ENCODE peak calls at places on chromosome 7, in four cellular contexts. D, V, R and T are unnamed samples.

GRCh38 chr7:71645836-71646235 is 513.9 kb downstream of the GALNT17 start:
- DNase-seq in D (no peak), R (no peak), V (no peak), T (no peak)

GRCh38 chr7:37382546-37383088 is 66.0 kb downstream of the ELMO1 start:
- DNase-seq in D (no peak), V (no peak), R (no peak), T (no peak)

GRCh38 chr7:2864999-2865670 is 21.0 kb upstream of the GNA12 start:
- DNase-seq in V (peak; percentile 79), R (peak; percentile 59), D (peak; percentile 65), T (peak; percentile 48)

GRCh38 chr7:3416453-3416852 is 115.4 kb downstream of the SDK1 start:
- DNase-seq in D (no peak), V (no peak), R (no peak), T (no peak)

GRCh38 chr7:43904533-43905208 is 1.7 kb downstream of the URGCP start:
- DNase-seq in D (no peak), V (no peak), R (peak; percentile 13), T (no peak)

GRCh38 chr7:154777489-154777888 is 225.4 kb downstream of the PAXIP1 start:
- DNase-seq in R (no peak), V (no peak), D (no peak), T (no peak)

GRCh38 chr7:4634166-4634565 is 47.9 kb upstream of the FOXK1 start:
- DNase-seq in V (no peak), D (no peak), R (no peak), T (no peak)

GRCh38 chr7:4715385-4715770 is 33.3 kb downstream of the FOXK1 start:
- DNase-seq in D (no peak), R (peak; percentile 83), V (no peak), T (no peak)

GRCh38 chr7:105932835-105933477 is 30.1 kb upstream of the CDHR3 start:
- DNase-seq in V (no peak), D (no peak), R (no peak), T (no peak)

GRCh38 chr7:158649279-158649678 is 55.3 kb downstream of the NCAPG2 start:
- DNase-seq in R (peak; percentile 67), D (peak; percentile 75), V (peak; percentile 60), T (no peak)

GRCh38 chr7:158646766-158647474 is 57.7 kb downstream of the NCAPG2 start:
- DNase-seq in R (peak; percentile 39), V (peak; percentile 57), D (peak; percentile 12), T (no peak)

GRCh38 chr7:158648168-158648567 is 56.4 kb downstream of the NCAPG2 start:
- DNase-seq in V (no peak), R (no peak), D (no peak), T (no peak)

GRCh38 chr7:158647475-158647792 is 57.2 kb downstream of the NCAPG2 start:
- DNase-seq in V (no peak), R (no peak), D (no peak), T (no peak)

DNA sequence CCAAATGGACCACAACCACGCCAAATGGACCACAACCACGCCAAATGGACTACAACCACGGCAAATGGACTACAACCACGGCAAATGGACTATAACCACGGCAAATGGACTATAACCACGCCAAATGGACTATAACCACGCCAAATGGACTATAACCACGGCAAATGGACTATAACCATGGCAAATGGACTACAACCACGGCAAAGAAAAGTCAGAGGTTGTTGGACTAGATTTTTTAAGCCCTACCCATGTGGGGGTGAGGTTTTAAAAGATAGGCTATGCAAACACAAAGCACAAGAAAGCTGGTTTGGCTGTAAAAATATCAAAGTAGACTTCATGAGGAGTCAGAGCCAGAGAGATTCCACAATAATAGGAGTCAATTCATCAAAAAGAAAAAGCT is 55.8 kb downstream of the NCAPG2 start:
- DNase-seq in V (no peak), D (no peak), R (peak; percentile 14), T (no peak)
- TF ChIP-seq TCF7L2 in V (no peak), D (no peak), R (no peak), T (no peak)

DNA sequence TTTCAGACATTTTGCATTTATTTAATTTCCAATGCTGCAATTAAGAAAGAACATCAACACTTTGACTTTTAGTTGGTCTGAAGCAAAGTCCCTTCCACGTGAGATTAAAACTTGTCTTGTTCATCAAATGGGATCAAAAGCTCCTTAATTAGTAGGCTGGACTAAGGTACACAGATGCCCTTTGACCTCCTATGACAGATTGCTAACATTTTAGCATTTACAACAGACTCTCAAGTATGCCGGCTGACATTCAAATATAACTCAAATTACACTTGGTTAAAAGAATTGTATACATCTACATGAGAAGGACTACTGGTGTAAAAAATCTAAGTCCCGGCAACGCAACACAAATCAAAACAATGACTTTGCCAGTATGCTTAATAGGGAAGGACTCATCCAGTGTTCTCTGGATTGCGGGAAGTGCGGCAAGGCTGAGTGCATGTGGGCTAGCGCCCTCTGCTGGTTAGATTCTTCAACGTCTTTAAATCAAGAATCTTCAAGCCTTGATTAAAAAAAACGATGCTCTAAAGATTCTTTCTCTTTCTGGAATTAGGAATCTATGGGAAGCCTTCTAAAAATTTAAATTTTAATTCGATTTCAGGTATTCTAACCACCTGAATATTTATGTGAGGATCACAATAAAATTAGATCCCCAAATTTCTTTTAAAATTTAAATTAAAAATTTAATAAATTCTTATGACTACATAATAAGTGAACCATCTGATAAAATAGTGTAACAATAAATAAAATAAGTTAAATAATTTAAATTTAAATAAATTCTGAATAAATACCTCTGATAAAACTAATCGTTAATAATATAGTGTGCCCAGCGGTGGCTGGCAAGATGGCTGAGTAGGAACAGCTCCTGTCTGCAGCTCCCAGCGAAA is 444.7 kb downstream of the DGKB start:
- DNase-seq in V (peak; percentile 54), D (peak; percentile 79), R (peak; percentile 26), T (peak; percentile 83)
- TF ChIP-seq TCF7L2 in V (no peak), D (no peak), R (no peak), T (no peak)

GRCh38 chr7:83468251-83468739 is 180.6 kb downstream of the SEMA3E start:
- DNase-seq in D (peak; percentile 100), V (peak; percentile 15), R (peak; percentile 26), T (peak; percentile 89)
- TF ChIP-seq TCF7L2 in D (no peak), V (no peak), R (no peak), T (no peak)

GRCh38 chr7:30923774-30924413 is 12.2 kb downstream of the AQP1 start:
- DNase-seq in D (no peak), V (no peak), R (no peak), T (no peak)

GRCh38 chr7:30923009-30923773 is 11.5 kb downstream of the AQP1 start:
- DNase-seq in R (no peak), V (no peak), D (no peak), T (no peak)

GRCh38 chr7:30921540-30921930 is 9.9 kb downstream of the AQP1 start:
- DNase-seq in D (no peak), V (no peak), R (no peak), T (no peak)

GRCh38 chr7:30921951-30922401 is 10.3 kb downstream of the AQP1 start:
- DNase-seq in V (no peak), D (no peak), R (no peak), T (no peak)

DNA sequence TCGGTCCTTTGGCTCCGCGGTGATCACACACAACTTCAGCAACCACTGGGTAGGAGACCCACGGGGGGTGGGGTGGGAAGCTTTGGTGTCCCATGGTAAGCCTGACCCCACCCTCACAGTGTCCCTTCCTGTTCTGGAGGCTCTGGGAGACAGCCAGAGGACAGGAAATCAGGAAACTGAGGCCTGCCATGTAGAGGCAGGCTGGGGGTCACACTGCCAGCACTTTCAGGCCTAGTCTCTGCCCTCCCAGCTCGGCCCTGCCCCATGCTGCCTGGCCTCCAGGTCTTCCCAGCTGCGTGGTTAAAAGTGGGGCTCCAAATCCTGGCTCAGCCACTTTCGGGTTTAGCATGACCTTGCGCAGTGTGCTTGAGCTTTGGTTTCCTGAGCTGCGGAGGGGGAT is 10.9 kb downstream of the AQP1 start:
- DNase-seq in V (no peak), R (no peak), D (no peak), T (no peak)
- TF ChIP-seq TCF7L2 in V (no peak), R (no peak), D (no peak), T (no peak)

GRCh38 chr7:901388-902154 is 25.2 kb downstream of the GET4 start:
- DNase-seq in R (peak; percentile 85), D (no peak), V (peak; percentile 100), T (peak; percentile 76)
- TF ChIP-seq TCF7L2 in R (no peak), D (no peak), V (no peak), T (no peak)

DNA sequence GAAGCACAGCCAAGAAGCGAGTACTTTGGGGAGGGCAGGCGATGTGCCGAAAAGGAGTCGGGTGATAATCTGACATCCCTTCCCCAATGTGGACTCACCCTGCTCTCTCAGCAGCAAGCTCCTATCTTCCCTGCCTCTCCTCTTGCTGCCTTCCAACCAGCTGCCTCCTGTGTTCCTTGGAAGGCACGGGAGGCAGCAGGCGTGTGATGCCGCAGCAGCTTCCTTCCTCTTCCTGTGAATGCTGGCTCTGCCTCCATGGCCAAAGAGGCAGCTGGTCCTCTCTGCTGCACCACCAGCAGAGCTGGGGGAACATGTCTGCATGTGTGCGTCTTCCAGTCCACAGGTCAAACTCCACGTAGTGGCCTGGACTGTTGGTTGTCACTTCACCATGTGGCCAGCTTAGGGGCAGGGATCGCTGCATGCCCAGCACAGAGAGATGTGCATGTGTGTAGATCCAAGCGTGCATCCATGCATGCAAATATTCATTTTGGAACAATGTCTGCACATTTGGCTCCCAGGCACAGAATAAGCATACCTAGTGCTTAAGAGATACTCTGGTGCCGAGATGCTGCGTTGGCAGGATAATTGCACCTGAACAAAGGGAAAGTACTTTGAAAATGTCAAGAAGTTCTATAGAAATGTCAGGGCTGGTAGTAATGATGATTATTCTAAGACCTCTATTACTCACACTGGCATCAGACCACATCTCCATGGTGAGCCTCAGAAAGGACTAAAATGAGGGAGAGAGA is 499.8 kb downstream of the PLXNA4 start:
- DNase-seq in D (no peak), R (no peak), V (no peak), T (no peak)
- TF ChIP-seq TCF7L2 in D (no peak), R (no peak), V (no peak), T (no peak)